ENCODE peak calls at places on chromosomes 7 and 10, in four cellular contexts. One of them, this sample, is unnamed.

GRCh38 chr7:27590421-27590820 is 72.3 kb downstream of the HIBADH start:
- DNase-seq in A549: no peak
- DNase-seq in hepatic stellate cell: no peak
- DNase-seq in KBM-7: no peak
- DNase-seq in this sample: peak; percentile 47

GRCh38 chr10:132884041-132884440 is 58.3 kb downstream of the CFAP46 start:
- DNase-seq in KBM-7: no peak
- DNase-seq in hepatic stellate cell: no peak
- DNase-seq in A549: no peak
- DNase-seq in this sample: no peak

GRCh38 chr7:4527988-4528641 is 154.0 kb upstream of the FOXK1 start:
- DNase-seq in A549: no peak
- DNase-seq in hepatic stellate cell: no peak
- DNase-seq in KBM-7: no peak
- DNase-seq in this sample: no peak

GRCh38 chr7:13240349-13240748 is 552.9 kb downstream of the ARL4A start:
- DNase-seq in KBM-7: no peak
- DNase-seq in hepatic stellate cell: peak; percentile 9
- DNase-seq in A549: peak; percentile 48
- DNase-seq in this sample: no peak

GRCh38 chr7:137755846-137756685 is 90.7 kb downstream of the DGKI start:
- DNase-seq in hepatic stellate cell: no peak
- DNase-seq in KBM-7: no peak
- DNase-seq in A549: no peak
- DNase-seq in this sample: peak; percentile 84

GRCh38 chr10:24249829-24250415 is 41.0 kb downstream of the KIAA1217 start:
- DNase-seq in A549: no peak
- DNase-seq in KBM-7: no peak
- DNase-seq in hepatic stellate cell: no peak
- DNase-seq in this sample: peak; percentile 59

GRCh38 chr10:93452143-93452542 is 30.0 kb downstream of the MYOF start:
- DNase-seq in A549: no peak
- DNase-seq in hepatic stellate cell: no peak
- DNase-seq in KBM-7: no peak
- DNase-seq in this sample: no peak

GRCh38 chr7:81162771-81163525 is 244.1 kb upstream of the SEMA3C start:
- DNase-seq in hepatic stellate cell: no peak
- DNase-seq in KBM-7: no peak
- DNase-seq in A549: no peak
- DNase-seq in this sample: no peak

GRCh38 chr7:46032936-46033335 is 111.9 kb upstream of the IGFBP3 start:
- DNase-seq in A549: no peak
- DNase-seq in KBM-7: no peak
- DNase-seq in hepatic stellate cell: no peak
- DNase-seq in this sample: no peak

GRCh38 chr10:121910673-121911420 is 17.0 kb downstream of the ATE1 start:
- DNase-seq in hepatic stellate cell: peak; percentile 34
- DNase-seq in KBM-7: no peak
- DNase-seq in A549: peak; percentile 30
- DNase-seq in this sample: no peak

GRCh38 chr7:133365892-133366291 is 113.0 kb downstream of the EXOC4 start:
- DNase-seq in KBM-7: no peak
- DNase-seq in hepatic stellate cell: no peak
- DNase-seq in A549: no peak
- DNase-seq in this sample: no peak

GRCh38 chr7:118872568-118872967 is 648.1 kb downstream of the ANKRD7 start:
- DNase-seq in KBM-7: no peak
- DNase-seq in A549: no peak
- DNase-seq in hepatic stellate cell: no peak
- DNase-seq in this sample: no peak

GRCh38 chr10:36574212-36574611 is 551.2 kb upstream of the ANKRD30A start:
- DNase-seq in hepatic stellate cell: peak; percentile 38
- DNase-seq in A549: no peak
- DNase-seq in KBM-7: no peak
- DNase-seq in this sample: no peak

GRCh38 chr10:66772511-66772910 is 153.3 kb upstream of the LRRTM3 start:
- DNase-seq in KBM-7: no peak
- DNase-seq in A549: no peak
- DNase-seq in hepatic stellate cell: no peak
- DNase-seq in this sample: no peak